ENCODE peak calls at places on chromosomes 3 and 15, in four cellular contexts. S, E, N and R are unnamed samples.
A peak's percentile ranks its signal among the peaks of the same experiment; 100 is the strongest.

GRCh38 chr15:45242289-45242688 is 9.7 kb upstream of the SLC28A2 start:
- DNase-seq in S (no peak), E (no peak), N (no peak), R (no peak)

GRCh38 chr3:141998674-141999290 is 122.3 kb downstream of the ATP1B3 start:
- DNase-seq in S (no peak), E (no peak), N (peak; percentile 19), R (no peak)

GRCh38 chr15:25241241-25241801 is 197.5 kb downstream of the UBE3A start:
- DNase-seq in S (no peak), E (no peak), N (no peak), R (no peak)

GRCh38 chr15:34038404-34039179 is 412 bp downstream of the AVEN start:
- DNase-seq in S (peak; percentile 85), E (peak; percentile 33), N (peak; percentile 75), R (peak; percentile 81)

GRCh38 chr15:64883097-64883581 is 28.6 kb upstream of the ANKDD1A start:
- DNase-seq in S (no peak), E (no peak), N (no peak), R (no peak)

GRCh38 chr15:101135532-101136166 is 116.2 kb downstream of the CHSY1 start:
- DNase-seq in S (no peak), E (no peak), N (no peak), R (peak; percentile 41)

GRCh38 chr15:76875911-76876310 is 29.2 kb downstream of the SCAPER start:
- DNase-seq in S (no peak), E (no peak), N (no peak), R (no peak)

GRCh38 chr3:13571264-13571663 is 22.3 kb downstream of the FBLN2 start:
- DNase-seq in S (no peak), E (no peak), N (no peak), R (no peak)

GRCh38 chr3:193819117-193819978 is 226.3 kb downstream of the OPA1 start:
- DNase-seq in S (peak; percentile 44), E (no peak), N (no peak), R (no peak)

GRCh38 chr15:67090297-67091072 is 25.1 kb downstream of the SMAD3 start:
- DNase-seq in S (no peak), E (no peak), N (no peak), R (no peak)

GRCh38 chr15:49059491-49059890 is 13.2 kb upstream of the SECISBP2L start:
- DNase-seq in S (no peak), E (no peak), N (peak; percentile 14), R (no peak)

GRCh38 chr15:31871159-31871886 is 159.0 kb upstream of the CHRNA7 start:
- DNase-seq in S (no peak), E (no peak), N (no peak), R (no peak)

GRCh38 chr3:58784888-58785287 is 118.3 kb upstream of the FAM3D start:
- DNase-seq in S (no peak), E (no peak), N (no peak), R (no peak)

GRCh38 chr3:76938962-76939361 is 100.9 kb upstream of the ROBO2 start:
- DNase-seq in S (no peak), E (no peak), N (no peak), R (no peak)

GRCh38 chr3:52106951-52107611 is 47.1 kb downstream of the POC1A start:
- DNase-seq in S (no peak), E (no peak), N (no peak), R (no peak)

GRCh38 chr3:43004282-43004681 is 25.2 kb downstream of the GASK1A start:
- DNase-seq in S (no peak), E (no peak), N (no peak), R (no peak)

GRCh38 chr3:42653303-42653559 is 266 bp upstream of the ZBTB47 start:
- DNase-seq in S (no peak), E (no peak), N (no peak), R (no peak)

GRCh38 chr3:107946700-107947099 is 144.1 kb downstream of the CD47 start:
- DNase-seq in S (no peak), E (no peak), N (no peak), R (no peak)

GRCh38 chr3:67809370-67809935 is 155.0 kb upstream of the SUCLG2 start:
- DNase-seq in S (no peak), E (no peak), N (no peak), R (no peak)

GRCh38 chr3:155585384-155585783 is 159.5 kb downstream of the PLCH1 start:
- DNase-seq in S (no peak), E (no peak), N (no peak), R (no peak)

GRCh38 chr3:143124683-143125520 is 5.3 kb downstream of the CHST2 start:
- DNase-seq in S (no peak), E (no peak), N (no peak), R (no peak)

GRCh38 chr3:51712963-51713362 is 6.1 kb downstream of the GRM2 start:
- DNase-seq in S (no peak), E (no peak), N (no peak), R (no peak)

GRCh38 chr3:108757404-108757982 is at the start of gene RETNLB:
- DNase-seq in S (no peak), E (no peak), N (no peak), R (peak; percentile 69)

DNA sequence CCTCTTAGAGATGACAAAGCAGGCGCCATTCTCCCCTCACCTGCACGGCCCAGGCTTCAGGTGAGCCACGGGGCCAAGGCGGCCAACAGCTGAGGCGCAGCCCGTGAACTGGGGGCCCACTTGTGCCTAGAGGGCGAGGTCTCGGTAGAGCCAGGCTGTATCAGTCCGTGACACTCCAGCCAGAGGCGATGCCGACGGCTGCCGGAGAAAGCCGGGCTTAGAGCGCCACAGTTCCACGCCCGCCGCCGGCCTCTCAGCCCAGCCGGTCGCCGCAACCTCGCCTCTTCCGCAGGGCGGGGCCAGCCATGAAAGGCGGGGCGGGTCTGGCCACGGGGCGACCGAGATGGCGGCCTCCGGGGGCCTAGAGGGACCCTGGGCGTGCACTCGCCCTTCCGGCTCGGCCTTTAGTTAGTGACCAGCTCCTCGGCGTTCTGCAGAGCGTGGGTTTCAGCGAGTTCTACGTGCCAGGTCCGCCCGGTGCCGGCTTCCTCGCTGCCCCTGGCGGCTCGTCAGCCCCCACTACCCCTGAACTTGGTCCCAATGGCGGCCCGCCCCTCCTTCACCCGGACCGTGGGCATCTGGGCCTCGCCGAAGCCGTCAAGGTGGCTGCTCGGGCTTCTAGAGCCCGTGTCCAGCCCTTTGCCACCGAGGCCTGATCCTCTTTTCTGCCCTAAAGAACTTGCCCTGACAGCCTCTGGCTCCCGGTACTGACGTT is at the start of gene ZNF621:
- DNase-seq in S (peak; percentile 95), E (peak; percentile 89), N (peak; percentile 87), R (peak; percentile 94)
- TF ChIP-seq POLR2A in S (peak; percentile 42), E (peak; percentile 87), N (peak; percentile 94), R (peak; percentile 92)

GRCh38 chr15:99424978-99425665 is 140.7 kb upstream of the MEF2A start:
- DNase-seq in S (peak; percentile 76), E (no peak), N (peak; percentile 88), R (no peak)
- TF ChIP-seq POLR2AphosphoS5 in S (no peak), E (no peak), N (no peak), R (peak; percentile 50)

DNA sequence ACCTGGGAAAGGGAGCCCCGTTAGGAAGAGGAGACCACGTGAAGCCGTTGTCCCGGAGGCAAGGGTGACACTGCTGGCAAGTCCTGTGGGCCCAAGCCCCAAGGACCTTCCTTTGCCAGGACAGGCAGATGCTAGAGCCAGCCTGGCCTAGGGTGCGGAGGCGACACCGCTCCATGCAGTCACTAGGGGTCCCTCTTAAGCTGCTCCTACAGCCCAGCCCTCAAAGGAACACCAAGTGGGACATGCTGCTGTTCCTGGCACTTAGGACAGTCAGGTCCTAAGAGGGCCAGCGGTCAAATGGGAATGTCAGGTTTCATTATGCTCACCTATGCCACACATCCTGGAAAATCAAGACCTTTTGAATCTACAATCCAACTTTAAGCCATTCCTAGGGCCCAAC is 59.7 kb downstream of the RPN1 start:
- DNase-seq in S (no peak), E (no peak), N (no peak), R (no peak)
- TF ChIP-seq CTCF in S (no peak), E (no peak), N (no peak), R (no peak)

GRCh38 chr3:197552198-197552597 is 3.6 kb downstream of the BDH1 start:
- DNase-seq in S (no peak), E (no peak), N (no peak), R (no peak)

GRCh38 chr3:197554196-197554561 is 1.6 kb downstream of the BDH1 start:
- DNase-seq in S (no peak), E (no peak), N (no peak), R (no peak)

GRCh38 chr3:197558000-197558399 is 2.2 kb upstream of the BDH1 start:
- DNase-seq in S (no peak), E (no peak), N (no peak), R (no peak)

GRCh38 chr3:197555281-197556261 is at the start of gene BDH1:
- DNase-seq in S (no peak), E (no peak), N (peak; percentile 13), R (peak; percentile 69)

GRCh38 chr3:197554562-197555280 is 1.0 kb downstream of the BDH1 start:
- DNase-seq in S (peak; percentile 97), E (peak; percentile 86), N (peak; percentile 97), R (peak; percentile 97)
- TF ChIP-seq POLR2A in S (peak; percentile 15), E (peak; percentile 58), N (peak; percentile 29), R (peak; percentile 87)

DNA sequence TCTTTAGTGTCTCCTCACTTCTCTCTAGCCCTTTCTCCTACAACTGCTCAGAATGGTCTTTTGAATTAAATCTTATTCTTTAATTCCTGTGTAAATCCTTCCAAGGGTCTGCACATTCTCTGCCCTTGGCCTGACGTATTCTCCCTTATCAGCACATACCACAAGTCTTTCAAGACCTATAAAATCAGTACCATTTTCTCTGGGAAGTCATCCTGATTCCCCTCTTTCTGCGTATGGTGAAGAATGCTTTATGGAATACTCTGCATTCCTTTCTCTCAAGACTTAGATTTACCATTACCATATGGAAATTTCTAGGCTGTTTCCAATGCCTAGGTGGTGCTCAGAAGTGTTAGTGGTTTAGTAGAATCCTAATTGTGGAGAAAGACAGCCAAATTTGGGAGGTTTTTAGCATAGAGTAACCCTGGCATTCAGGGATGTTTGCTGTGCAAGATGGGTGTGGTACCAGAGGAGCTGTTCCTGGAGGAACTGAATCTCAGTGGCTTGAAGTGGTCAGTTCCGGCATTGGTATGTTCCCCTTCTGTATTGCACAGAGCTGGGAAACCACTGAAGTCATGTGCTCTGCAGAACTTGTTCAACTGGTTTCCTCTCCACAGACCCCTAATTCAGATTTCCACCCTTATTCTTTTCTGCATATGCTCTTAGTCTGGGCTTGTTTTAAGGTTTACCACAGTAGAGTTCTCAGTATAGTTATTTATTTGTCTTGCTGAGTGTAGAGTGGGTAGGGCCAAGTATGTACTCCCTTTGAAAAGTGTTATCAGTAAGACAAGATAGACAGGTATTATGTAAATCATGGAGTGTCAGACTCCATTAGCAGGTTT is 24.5 kb downstream of the IQGAP1 start:
- DNase-seq in S (no peak), E (peak; percentile 68), N (peak; percentile 55), R (peak; percentile 66)
- TF ChIP-seq POLR2AphosphoS5 in S (peak; percentile 59), E (no peak), N (no peak), R (peak; percentile 29)

DNA sequence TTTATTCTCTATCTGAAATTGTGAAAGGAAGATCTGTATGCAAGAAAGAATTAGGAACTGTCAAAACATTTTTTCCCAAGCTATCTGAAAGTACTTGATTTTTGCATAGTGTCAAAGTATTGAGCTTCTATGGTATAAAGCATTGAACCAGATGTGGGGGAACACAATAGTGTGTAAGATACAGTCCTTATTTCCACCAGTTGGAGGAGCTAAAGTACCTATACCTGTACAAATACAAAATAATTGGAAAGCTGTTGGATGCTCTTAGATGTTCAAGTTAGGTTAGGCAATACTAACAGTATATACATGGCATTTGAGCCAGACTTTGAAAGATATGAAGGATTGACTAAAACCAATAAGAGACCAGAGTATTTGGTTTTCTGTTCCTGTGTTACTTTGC is 148.4 kb downstream of the B3GALNT1 start:
- DNase-seq in S (no peak), E (no peak), N (peak; percentile 50), R (no peak)
- TF ChIP-seq CTCF in S (no peak), E (no peak), N (peak; percentile 25), R (no peak)